ENCODE peak calls at places on chromosomes 2 and 18, in nine cellular contexts. Y is WTC11, D is adrenal gland, F is lung, L is sigmoid colon, S is natural killer cell, P is HepG2, K is upper lobe of right lung, E is kidney epithelial cell. I is an unnamed sample.

GRCh38 chr18:35122586-35123224 is 81.5 kb downstream of the MAPRE2 start:
- DNase-seq in Y (peak), D (peak), F (no peak), L (no peak), S (no peak), P (no peak), K (no peak), E (no peak), I (no peak)

GRCh38 chr18:31329787-31330438 is 12.0 kb downstream of the DSG1 start:
- DNase-seq in Y (no peak), D (no peak), F (no peak), L (no peak), S (no peak), P (no peak), K (no peak), E (no peak), I (no peak)

GRCh38 chr2:71212336-71212735 is 14.6 kb downstream of the PAIP2B start:
- DNase-seq in Y (no peak), D (no peak), F (no peak), L (no peak), S (no peak), P (no peak), K (no peak), E (no peak), I (no peak)

GRCh38 chr2:160039166-160039903 is 23.1 kb downstream of the PLA2R1 start:
- DNase-seq in Y (no peak), D (peak), F (no peak), L (no peak), S (no peak), P (no peak), K (no peak), E (no peak), I (no peak)

GRCh38 chr2:18272148-18272494 is 288.3 kb downstream of the RDH14 start:
- DNase-seq in Y (peak), D (no peak), F (no peak), L (no peak), S (no peak), P (no peak), K (no peak), E (no peak), I (no peak)

GRCh38 chr2:64807417-64807816 is 153.7 kb upstream of the SERTAD2 start:
- DNase-seq in Y (no peak), D (peak), F (peak), L (no peak), S (no peak), P (no peak), K (no peak), E (peak), I (no peak)

GRCh38 chr2:106030287-106031268 is 163.5 kb downstream of the UXS1 start:
- DNase-seq in Y (no peak), D (peak), F (peak), L (peak), S (no peak), P (peak), K (no peak), E (no peak), I (no peak)

GRCh38 chr2:120851116-120851773 is 115.6 kb downstream of the GLI2 start:
- DNase-seq in Y (no peak), D (no peak), F (no peak), L (peak), S (no peak), P (no peak), K (peak), E (no peak), I (no peak)

GRCh38 chr2:174577967-174578589 is 19.5 kb downstream of the WIPF1 start:
- DNase-seq in Y (no peak), D (no peak), F (no peak), L (no peak), S (no peak), P (no peak), K (no peak), E (no peak), I (no peak)

GRCh38 chr18:1412660-1413659 is 508.3 kb downstream of the ADCYAP1 start:
- DNase-seq in Y (no peak), D (no peak), F (no peak), L (no peak), S (no peak), P (no peak), K (no peak), E (no peak), I (no peak)

GRCh38 chr2:25228848-25229674 is 60.7 kb upstream of the POMC start:
- DNase-seq in Y (peak), D (peak), F (peak), L (peak), S (no peak), P (peak), K (peak), E (no peak), I (peak)

GRCh38 chr18:63263444-63263843 is 56.1 kb downstream of the BCL2 start:
- DNase-seq in Y (no peak), D (no peak), F (no peak), L (no peak), S (no peak), P (no peak), K (no peak), E (no peak), I (no peak)

GRCh38 chr18:45645610-45646009 is 30.3 kb downstream of the SLC14A2 start:
- DNase-seq in Y (no peak), D (no peak), F (no peak), L (no peak), S (no peak), P (no peak), K (no peak), E (no peak), I (no peak)

GRCh38 chr2:99477054-99477453 is 12.8 kb downstream of the REV1 start:
- DNase-seq in Y (no peak), D (no peak), F (no peak), L (no peak), S (no peak), P (no peak), K (no peak), E (no peak), I (no peak)

DNA sequence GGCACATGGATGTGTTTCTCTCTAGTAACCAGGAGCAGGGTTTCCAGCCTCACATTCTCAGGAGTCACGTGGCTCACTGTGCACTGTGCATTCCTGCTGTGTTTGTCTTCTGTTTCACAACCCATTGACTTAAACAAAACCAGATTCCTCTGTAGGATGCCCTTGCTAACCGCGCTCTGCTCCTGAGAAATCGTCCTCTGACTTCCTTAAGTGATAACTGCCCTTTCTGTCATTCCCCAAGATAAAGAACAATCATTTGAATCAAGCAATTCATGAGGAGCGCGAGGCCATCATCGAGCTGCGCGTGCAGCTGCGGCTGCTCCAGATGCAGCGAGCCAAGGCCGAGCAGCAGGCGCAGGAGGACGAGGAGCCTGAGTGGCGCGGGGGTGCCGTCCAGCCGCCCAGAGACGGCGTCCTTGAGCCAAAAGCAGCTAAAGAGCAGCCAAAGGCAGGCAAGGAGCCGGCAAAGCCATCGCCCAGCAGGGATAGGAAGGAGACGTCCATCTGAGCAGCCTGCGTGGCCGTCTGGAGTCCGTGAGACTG is 60.2 kb downstream of the RALBP1 start:
- DNase-seq in Y (no peak), D (peak), F (no peak), L (no peak), S (no peak), P (peak), K (no peak), E (no peak), I (no peak)
- TF ChIP-seq CTCF in Y (no peak), D (no peak), F (no peak), L (no peak), S (no peak), P (no peak), K (no peak), E (no peak), I (no peak)

GRCh38 chr18:49062832-49063226 is 112.1 kb upstream of the SMAD7 start:
- DNase-seq in Y (no peak), D (no peak), F (no peak), L (no peak), S (no peak), P (no peak), K (no peak), E (no peak), I (no peak)

GRCh38 chr18:49061239-49061905 is 110.6 kb upstream of the SMAD7 start:
- DNase-seq in Y (no peak), D (no peak), F (no peak), L (no peak), S (no peak), P (no peak), K (no peak), E (no peak), I (no peak)

GRCh38 chr18:49061906-49062831 is 111.4 kb upstream of the SMAD7 start:
- DNase-seq in Y (no peak), D (no peak), F (no peak), L (no peak), S (no peak), P (no peak), K (no peak), E (no peak), I (no peak)

GRCh38 chr18:49055787-49056186 is 105.0 kb upstream of the SMAD7 start:
- DNase-seq in Y (no peak), D (peak), F (peak), L (peak), S (peak), P (no peak), K (peak), E (no peak), I (no peak)

GRCh38 chr18:49059028-49059670 is 108.4 kb upstream of the SMAD7 start:
- DNase-seq in Y (no peak), D (no peak), F (no peak), L (no peak), S (no peak), P (peak), K (no peak), E (no peak), I (no peak)
- TF ChIP-seq CTCF in Y (no peak), D (no peak), F (no peak), L (no peak), S (no peak), P (peak), K (peak), E (peak), I (no peak)

GRCh38 chr2:226795281-226796011 is 4.2 kb downstream of the IRS1 start:
- DNase-seq in Y (no peak), D (peak), F (no peak), L (peak), S (no peak), P (no peak), K (peak), E (no peak), I (no peak)
- TF ChIP-seq CTCF in Y (no peak), D (peak), F (no peak), L (peak), S (no peak), P (peak), K (no peak), E (no peak), I (no peak)

DNA sequence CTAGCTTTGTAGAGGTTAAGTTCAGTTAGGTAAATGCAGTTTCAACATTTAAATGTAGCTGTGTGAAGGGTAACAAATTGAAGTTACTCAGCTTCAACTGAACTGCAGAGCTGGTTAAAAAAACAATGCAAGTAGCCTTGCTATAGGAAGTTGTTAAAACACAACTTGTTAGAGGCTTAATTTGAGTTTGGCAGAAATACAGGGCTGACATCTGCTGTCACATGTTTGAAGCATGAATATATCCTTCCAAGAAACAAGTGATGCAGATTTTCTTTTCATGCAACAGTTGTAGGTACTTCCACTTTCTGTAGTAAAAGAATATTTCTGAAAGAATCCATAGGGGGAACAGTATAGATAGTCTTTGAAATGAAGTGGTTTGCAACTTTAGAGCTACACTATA is 208.7 kb upstream of the RASGRP3 start:
- DNase-seq in Y (no peak), D (no peak), F (no peak), L (no peak), S (no peak), P (no peak), K (no peak), E (no peak), I (no peak)
- TF ChIP-seq CTCF in Y (no peak), D (no peak), F (no peak), L (no peak), S (no peak), P (no peak), K (no peak), E (no peak), I (no peak)

GRCh38 chr2:200351815-200352214 is 45.3 kb downstream of the SPATS2L start:
- DNase-seq in Y (no peak), D (no peak), F (no peak), L (no peak), S (no peak), P (no peak), K (no peak), E (no peak), I (no peak)
- TF ChIP-seq CTCF in Y (no peak), D (no peak), F (no peak), L (no peak), S (no peak), P (no peak), K (no peak), E (no peak), I (no peak)

GRCh38 chr2:45237128-45237527 is 227.9 kb upstream of the SIX2 start:
- DNase-seq in Y (no peak), D (no peak), F (no peak), L (no peak), S (no peak), P (no peak), K (no peak), E (no peak), I (no peak)
- TF ChIP-seq CTCF in Y (no peak), D (no peak), F (no peak), L (no peak), S (no peak), P (no peak), K (no peak), E (no peak), I (no peak)

DNA sequence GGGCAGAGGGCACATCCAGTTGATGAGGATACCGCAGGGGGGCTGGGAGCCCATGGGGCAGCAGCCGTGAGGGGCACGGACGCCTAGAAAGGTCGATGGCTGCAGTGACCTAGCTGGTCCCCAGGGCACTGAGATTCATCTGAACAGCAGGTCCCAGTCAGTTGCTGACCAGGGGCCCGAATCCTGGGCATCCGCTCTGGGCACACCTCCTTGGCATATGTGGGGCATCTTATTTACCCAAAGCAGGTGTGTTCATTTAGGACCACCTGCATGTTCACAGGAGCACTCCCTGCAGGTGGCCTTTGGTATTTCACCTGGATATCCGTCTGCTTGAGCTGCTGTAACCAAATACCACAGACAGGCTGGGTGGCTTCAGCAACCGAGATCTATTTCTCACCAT is 72.0 kb upstream of the ODC1 start:
- DNase-seq in Y (peak), D (no peak), F (no peak), L (peak), S (no peak), P (no peak), K (peak), E (no peak), I (no peak)
- TF ChIP-seq CTCF in Y (peak), D (no peak), F (no peak), L (no peak), S (no peak), P (peak), K (no peak), E (no peak), I (peak)

GRCh38 chr18:9669016-9669415 is 39.1 kb upstream of the RAB31 start:
- DNase-seq in Y (no peak), D (no peak), F (no peak), L (no peak), S (no peak), P (no peak), K (no peak), E (no peak), I (no peak)

GRCh38 chr18:9671214-9671613 is 36.9 kb upstream of the RAB31 start:
- DNase-seq in Y (no peak), D (no peak), F (no peak), L (no peak), S (no peak), P (no peak), K (no peak), E (no peak), I (no peak)

GRCh38 chr18:9679125-9679524 is 29.0 kb upstream of the RAB31 start:
- DNase-seq in Y (no peak), D (no peak), F (no peak), L (no peak), S (no peak), P (no peak), K (no peak), E (no peak), I (no peak)

GRCh38 chr18:9673296-9674251 is 34.5 kb upstream of the RAB31 start:
- DNase-seq in Y (no peak), D (peak), F (peak), L (no peak), S (no peak), P (peak), K (no peak), E (peak), I (no peak)
- TF ChIP-seq CTCF in Y (no peak), D (no peak), F (no peak), L (no peak), S (no peak), P (peak), K (peak), E (no peak), I (peak)

I was measured in progenitor cell of endocrine pancreas.